ENCODE peak calls at places on chromosomes 7 and 10, in nine cellular contexts. D is AG04450; A is effector CD4-positive, alpha-beta T cell; F is NCI-H524; E is EH; U is activated CD4-positive, alpha-beta T cell treated with anti-CD3 and anti-CD28 coated beads, Interleukin-2, amount 50 U/mL, for 48 hours; W is gastrocnemius medialis; S is stimulated activated CD8-positive, alpha-beta memory T cell treated with anti-CD3 and anti-CD28 coated beads, Interleukin-7, amount 100 ng/mL, for 4 hours; G is pancreas. C is an unnamed sample.

GRCh38 chr10:43957267-43958070 is 308.8 kb upstream of the ZNF32 start:
- DNase-seq in D (no peak), A (no peak), F (no peak), E (no peak), U (no peak), W (no peak), S (no peak), G (peak), C (no peak)

GRCh38 chr7:100087055-100087750 is 1.6 kb upstream of the COPS6 start:
- DNase-seq in D (peak), A (no peak), F (no peak), E (peak), U (no peak), W (no peak), S (no peak), G (no peak), C (no peak)

GRCh38 chr7:137695942-137696341 is 150.8 kb downstream of the DGKI start:
- DNase-seq in D (no peak), A (no peak), F (no peak), E (no peak), U (no peak), W (no peak), S (no peak), G (no peak), C (no peak)

GRCh38 chr10:58299580-58299979 is 30.6 kb downstream of the CISD1 start:
- DNase-seq in D (no peak), A (peak), F (no peak), E (peak), U (peak), W (peak), S (peak), G (peak), C (peak)

GRCh38 chr10:128369101-128369650 is 243.0 kb upstream of the MKI67 start:
- DNase-seq in D (no peak), A (no peak), F (no peak), E (no peak), U (no peak), W (no peak), S (no peak), G (no peak), C (no peak)

GRCh38 chr10:61835069-61835908 is 66.2 kb upstream of the ARID5B start:
- DNase-seq in D (peak), A (no peak), F (no peak), E (peak), U (no peak), W (no peak), S (no peak), G (peak), C (peak)

GRCh38 chr10:110460111-110460809 is 37.4 kb upstream of the DUSP5 start:
- DNase-seq in D (no peak), A (peak), F (peak), E (peak), U (peak), W (peak), S (peak), G (no peak), C (no peak)

GRCh38 chr10:51117053-51117660 is 42.9 kb downstream of the PRKG1 start:
- DNase-seq in D (no peak), A (no peak), F (no peak), E (peak), U (no peak), W (no peak), S (no peak), G (no peak), C (no peak)

GRCh38 chr10:21694646-21695045 is 160.6 kb downstream of the MLLT10 start:
- DNase-seq in D (peak), A (no peak), F (no peak), E (no peak), U (no peak), W (no peak), S (no peak), G (no peak), C (no peak)

GRCh38 chr7:3807825-3808224 is 506.8 kb downstream of the SDK1 start:
- DNase-seq in D (no peak), A (no peak), F (no peak), E (no peak), U (no peak), W (no peak), S (no peak), G (no peak), C (no peak)

GRCh38 chr7:80047856-80048459 is 86.7 kb upstream of the GNAI1 start:
- DNase-seq in D (no peak), A (no peak), F (no peak), E (peak), U (no peak), W (no peak), S (no peak), G (no peak), C (no peak)

GRCh38 chr7:127214956-127215355 is 37.8 kb downstream of the GRM8 start:
- DNase-seq in D (no peak), A (no peak), F (no peak), E (no peak), U (no peak), W (no peak), S (no peak), G (no peak), C (no peak)

GRCh38 chr10:91536101-91536500 is 96.8 kb downstream of the PPP1R3C start:
- DNase-seq in D (no peak), A (no peak), F (no peak), E (peak), U (no peak), W (no peak), S (no peak), G (no peak), C (no peak)

GRCh38 chr10:103519798-103520197 is 26.3 kb downstream of the NEURL1 start:
- DNase-seq in D (no peak), A (no peak), F (no peak), E (no peak), U (no peak), W (no peak), S (no peak), G (no peak), C (no peak)

GRCh38 chr7:95317546-95317945 is 6.8 kb downstream of the PON1 start:
- DNase-seq in D (no peak), A (no peak), F (no peak), E (no peak), U (no peak), W (no peak), S (no peak), G (no peak), C (no peak)

GRCh38 chr10:130009228-130009627 is 45.2 kb upstream of the EBF3 start:
- DNase-seq in D (no peak), A (no peak), F (no peak), E (no peak), U (no peak), W (no peak), S (no peak), G (no peak), C (no peak)

GRCh38 chr10:132405463-132405991 is 8.5 kb downstream of the PWWP2B start:
- DNase-seq in D (no peak), A (no peak), F (no peak), E (no peak), U (no peak), W (no peak), S (no peak), G (no peak), C (no peak)

GRCh38 chr10:46293832-46294640 is 7.2 kb downstream of the ANTXRL start:
- DNase-seq in D (no peak), A (no peak), F (no peak), E (peak), U (no peak), W (no peak), S (no peak), G (peak), C (no peak)

GRCh38 chr10:124588736-124589451 is 127.3 kb downstream of the LHPP start:
- DNase-seq in D (no peak), A (no peak), F (no peak), E (peak), U (no peak), W (peak), S (no peak), G (peak), C (no peak)

GRCh38 chr7:106916689-106917088 is 51.6 kb downstream of the PIK3CG start:
- DNase-seq in D (no peak), A (no peak), F (no peak), E (no peak), U (no peak), W (no peak), S (no peak), G (no peak), C (no peak)

GRCh38 chr10:89183571-89183970 is 23.5 kb downstream of the CH25H start:
- DNase-seq in D (no peak), A (no peak), F (no peak), E (no peak), U (no peak), W (no peak), S (no peak), G (no peak), C (no peak)

GRCh38 chr7:35035511-35035921 is 1.8 kb downstream of the DPY19L1 start:
- DNase-seq in D (no peak), A (no peak), F (peak), E (peak), U (peak), W (no peak), S (no peak), G (peak), C (no peak)

GRCh38 chr10:28489201-28489600 is 43.7 kb upstream of the WAC start:
- DNase-seq in D (no peak), A (no peak), F (no peak), E (no peak), U (no peak), W (no peak), S (no peak), G (no peak), C (no peak)

GRCh38 chr7:27196287-27196739 is 3.6 kb downstream of the HOXA13 start:
- DNase-seq in D (peak), A (peak), F (peak), E (peak), U (peak), W (no peak), S (peak), G (peak), C (peak)

GRCh38 chr10:112307631-112308502 is 24.7 kb downstream of the TECTB start:
- DNase-seq in D (peak), A (no peak), F (no peak), E (peak), U (peak), W (no peak), S (no peak), G (no peak), C (peak)

C was measured in GM12891.